ENCODE peak calls at places on chromosomes 12 and 14, in seven cellular contexts. One of them, this sample, is unnamed.

GRCh38 chr12:97148941-97149559 is 242.0 kb downstream of the NEDD1 start:
- DNase-seq in thyroid gland: peak
- DNase-seq in naive thymus-derived CD4-positive, alpha-beta T cell: peak
- DNase-seq in tibial artery: no peak
- DNase-seq in caudate nucleus: no peak
- DNase-seq in HL-60: peak
- DNase-seq in WERI-Rb-1: peak
- DNase-seq in this sample: no peak

GRCh38 chr12:85504624-85505023 is 224.6 kb downstream of the ALX1 start:
- DNase-seq in thyroid gland: no peak
- DNase-seq in naive thymus-derived CD4-positive, alpha-beta T cell: no peak
- DNase-seq in tibial artery: no peak
- DNase-seq in caudate nucleus: no peak
- DNase-seq in HL-60: no peak
- DNase-seq in WERI-Rb-1: no peak
- DNase-seq in this sample: no peak

GRCh38 chr14:50082784-50083466 is 33.4 kb downstream of the VCPKMT start:
- DNase-seq in thyroid gland: no peak
- DNase-seq in naive thymus-derived CD4-positive, alpha-beta T cell: peak
- DNase-seq in tibial artery: no peak
- DNase-seq in caudate nucleus: no peak
- DNase-seq in HL-60: no peak
- DNase-seq in WERI-Rb-1: no peak
- DNase-seq in this sample: peak

GRCh38 chr14:90168425-90169105 is 87.8 kb upstream of the PSMC1 start:
- DNase-seq in thyroid gland: no peak
- DNase-seq in naive thymus-derived CD4-positive, alpha-beta T cell: no peak
- DNase-seq in tibial artery: no peak
- DNase-seq in caudate nucleus: no peak
- DNase-seq in HL-60: no peak
- DNase-seq in WERI-Rb-1: no peak
- DNase-seq in this sample: no peak

GRCh38 chr12:236445-236844 is 22.5 kb upstream of the SLC6A12 start:
- DNase-seq in thyroid gland: no peak
- DNase-seq in naive thymus-derived CD4-positive, alpha-beta T cell: no peak
- DNase-seq in tibial artery: no peak
- DNase-seq in caudate nucleus: no peak
- DNase-seq in HL-60: no peak
- DNase-seq in WERI-Rb-1: no peak
- DNase-seq in this sample: no peak

GRCh38 chr12:67354322-67354721 is 85.2 kb downstream of the CAND1 start:
- DNase-seq in thyroid gland: peak
- DNase-seq in naive thymus-derived CD4-positive, alpha-beta T cell: no peak
- DNase-seq in tibial artery: no peak
- DNase-seq in caudate nucleus: no peak
- DNase-seq in HL-60: no peak
- DNase-seq in WERI-Rb-1: no peak
- DNase-seq in this sample: no peak

GRCh38 chr12:20451759-20452158 is 83.4 kb downstream of the PDE3A start:
- DNase-seq in thyroid gland: no peak
- DNase-seq in naive thymus-derived CD4-positive, alpha-beta T cell: no peak
- DNase-seq in tibial artery: no peak
- DNase-seq in caudate nucleus: no peak
- DNase-seq in HL-60: no peak
- DNase-seq in WERI-Rb-1: no peak
- DNase-seq in this sample: no peak

GRCh38 chr14:69822456-69822855 is 25.4 kb upstream of the SLC10A1 start:
- DNase-seq in thyroid gland: no peak
- DNase-seq in naive thymus-derived CD4-positive, alpha-beta T cell: no peak
- DNase-seq in tibial artery: no peak
- DNase-seq in caudate nucleus: no peak
- DNase-seq in HL-60: no peak
- DNase-seq in WERI-Rb-1: no peak
- DNase-seq in this sample: no peak

GRCh38 chr14:37172024-37172869 is at the start of gene SLC25A21:
- DNase-seq in thyroid gland: peak
- DNase-seq in naive thymus-derived CD4-positive, alpha-beta T cell: no peak
- DNase-seq in tibial artery: peak
- DNase-seq in caudate nucleus: peak
- DNase-seq in HL-60: no peak
- DNase-seq in WERI-Rb-1: peak
- DNase-seq in this sample: peak

GRCh38 chr14:51118993-51119392 is 24.1 kb upstream of the TRIM9 start:
- DNase-seq in thyroid gland: no peak
- DNase-seq in naive thymus-derived CD4-positive, alpha-beta T cell: no peak
- DNase-seq in tibial artery: no peak
- DNase-seq in caudate nucleus: no peak
- DNase-seq in HL-60: no peak
- DNase-seq in WERI-Rb-1: no peak
- DNase-seq in this sample: peak

GRCh38 chr14:54486685-54487084 is 2.1 kb downstream of the GMFB start:
- DNase-seq in thyroid gland: no peak
- DNase-seq in naive thymus-derived CD4-positive, alpha-beta T cell: no peak
- DNase-seq in tibial artery: no peak
- DNase-seq in caudate nucleus: no peak
- DNase-seq in HL-60: no peak
- DNase-seq in WERI-Rb-1: no peak
- DNase-seq in this sample: no peak
- H3K27ac ChIP-seq in thyroid gland: no peak
- H3K27ac ChIP-seq in naive thymus-derived CD4-positive, alpha-beta T cell: no peak
- H3K27ac ChIP-seq in tibial artery: no peak
- H3K27ac ChIP-seq in caudate nucleus: no peak
- H3K27ac ChIP-seq in HL-60: no peak
- H3K27ac ChIP-seq in WERI-Rb-1: no peak
- H3K27ac ChIP-seq in this sample: no peak

GRCh38 chr12:8742501-8742900 is 44.7 kb downstream of the RIMKLB start:
- DNase-seq in thyroid gland: no peak
- DNase-seq in naive thymus-derived CD4-positive, alpha-beta T cell: no peak
- DNase-seq in tibial artery: no peak
- DNase-seq in caudate nucleus: no peak
- DNase-seq in HL-60: no peak
- DNase-seq in WERI-Rb-1: no peak
- DNase-seq in this sample: no peak
- H3K27ac ChIP-seq in thyroid gland: no peak
- H3K27ac ChIP-seq in naive thymus-derived CD4-positive, alpha-beta T cell: no peak
- H3K27ac ChIP-seq in tibial artery: peak
- H3K27ac ChIP-seq in caudate nucleus: no peak
- H3K27ac ChIP-seq in HL-60: no peak
- H3K27ac ChIP-seq in WERI-Rb-1: no peak
- H3K27ac ChIP-seq in this sample: no peak

GRCh38 chr14:93214598-93214997 is 7.5 kb downstream of the UBR7 start:
- DNase-seq in thyroid gland: no peak
- DNase-seq in naive thymus-derived CD4-positive, alpha-beta T cell: no peak
- DNase-seq in tibial artery: no peak
- DNase-seq in caudate nucleus: no peak
- DNase-seq in HL-60: no peak
- DNase-seq in WERI-Rb-1: no peak
- DNase-seq in this sample: no peak

GRCh38 chr14:93220509-93220908 is 13.5 kb downstream of the UBR7 start:
- DNase-seq in thyroid gland: no peak
- DNase-seq in naive thymus-derived CD4-positive, alpha-beta T cell: no peak
- DNase-seq in tibial artery: no peak
- DNase-seq in caudate nucleus: no peak
- DNase-seq in HL-60: no peak
- DNase-seq in WERI-Rb-1: no peak
- DNase-seq in this sample: no peak

GRCh38 chr14:93223565-93223964 is 16.5 kb downstream of the UBR7 start:
- DNase-seq in thyroid gland: no peak
- DNase-seq in naive thymus-derived CD4-positive, alpha-beta T cell: no peak
- DNase-seq in tibial artery: no peak
- DNase-seq in caudate nucleus: no peak
- DNase-seq in HL-60: no peak
- DNase-seq in WERI-Rb-1: no peak
- DNase-seq in this sample: no peak

DNA sequence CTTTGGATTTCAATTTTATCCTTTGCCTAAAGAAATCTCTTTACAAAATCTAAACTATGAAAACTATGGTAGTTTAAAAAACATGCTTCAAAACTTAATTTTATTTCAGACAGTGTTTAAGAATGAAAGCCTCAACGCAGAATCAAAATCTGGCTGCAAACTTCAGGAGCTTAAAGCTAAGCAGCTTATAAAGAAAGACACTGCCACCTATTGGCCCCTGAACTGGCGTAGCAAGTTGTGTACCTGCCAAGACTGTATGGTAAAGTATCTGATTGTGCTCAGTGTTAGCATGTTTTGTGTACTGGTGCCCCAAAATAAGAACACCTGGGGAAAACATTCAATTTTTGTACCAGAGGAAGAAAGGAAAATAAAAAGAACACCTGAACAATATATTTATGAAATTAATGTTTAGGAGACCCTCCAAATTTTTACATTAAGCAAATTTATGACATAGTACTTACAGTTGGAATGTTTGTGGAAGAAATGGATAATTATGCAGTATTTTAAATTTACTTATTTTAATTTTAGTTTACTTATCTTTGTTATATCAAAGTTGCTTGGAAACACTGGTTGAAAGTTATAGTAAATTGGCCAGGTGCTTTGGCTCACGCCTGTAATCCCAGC is 12.2 kb downstream of the UBR7 start:
- DNase-seq in thyroid gland: peak
- DNase-seq in naive thymus-derived CD4-positive, alpha-beta T cell: no peak
- DNase-seq in tibial artery: no peak
- DNase-seq in caudate nucleus: no peak
- DNase-seq in HL-60: no peak
- DNase-seq in WERI-Rb-1: peak
- DNase-seq in this sample: no peak
- H3K27ac ChIP-seq in thyroid gland: no peak
- H3K27ac ChIP-seq in naive thymus-derived CD4-positive, alpha-beta T cell: no peak
- H3K27ac ChIP-seq in tibial artery: no peak
- H3K27ac ChIP-seq in caudate nucleus: no peak
- H3K27ac ChIP-seq in HL-60: no peak
- H3K27ac ChIP-seq in WERI-Rb-1: no peak
- H3K27ac ChIP-seq in this sample: no peak

GRCh38 chr12:32395031-32395430 is 4.3 kb upstream of the FGD4 start:
- DNase-seq in thyroid gland: no peak
- DNase-seq in naive thymus-derived CD4-positive, alpha-beta T cell: no peak
- DNase-seq in tibial artery: no peak
- DNase-seq in caudate nucleus: no peak
- DNase-seq in HL-60: no peak
- DNase-seq in WERI-Rb-1: no peak
- DNase-seq in this sample: no peak

GRCh38 chr12:32390572-32391219 is 8.7 kb upstream of the FGD4 start:
- DNase-seq in thyroid gland: peak
- DNase-seq in naive thymus-derived CD4-positive, alpha-beta T cell: no peak
- DNase-seq in tibial artery: no peak
- DNase-seq in caudate nucleus: no peak
- DNase-seq in HL-60: no peak
- DNase-seq in WERI-Rb-1: no peak
- DNase-seq in this sample: no peak
- H3K27ac ChIP-seq in thyroid gland: no peak
- H3K27ac ChIP-seq in naive thymus-derived CD4-positive, alpha-beta T cell: no peak
- H3K27ac ChIP-seq in tibial artery: no peak
- H3K27ac ChIP-seq in caudate nucleus: no peak
- H3K27ac ChIP-seq in HL-60: no peak
- H3K27ac ChIP-seq in WERI-Rb-1: no peak
- H3K27ac ChIP-seq in this sample: no peak

GRCh38 chr12:46472893-46473633 is 100.5 kb upstream of the SLC38A2 start:
- DNase-seq in thyroid gland: no peak
- DNase-seq in naive thymus-derived CD4-positive, alpha-beta T cell: no peak
- DNase-seq in tibial artery: no peak
- DNase-seq in caudate nucleus: no peak
- DNase-seq in HL-60: no peak
- DNase-seq in WERI-Rb-1: no peak
- DNase-seq in this sample: no peak
- H3K27ac ChIP-seq in thyroid gland: peak
- H3K27ac ChIP-seq in naive thymus-derived CD4-positive, alpha-beta T cell: no peak
- H3K27ac ChIP-seq in tibial artery: peak
- H3K27ac ChIP-seq in caudate nucleus: no peak
- H3K27ac ChIP-seq in HL-60: peak
- H3K27ac ChIP-seq in WERI-Rb-1: no peak
- H3K27ac ChIP-seq in this sample: no peak

GRCh38 chr12:2797721-2798418 is 3.1 kb downstream of the FKBP4 start:
- DNase-seq in thyroid gland: peak
- DNase-seq in naive thymus-derived CD4-positive, alpha-beta T cell: no peak
- DNase-seq in tibial artery: no peak
- DNase-seq in caudate nucleus: no peak
- DNase-seq in HL-60: no peak
- DNase-seq in WERI-Rb-1: no peak
- DNase-seq in this sample: no peak
- H3K27ac ChIP-seq in thyroid gland: peak
- H3K27ac ChIP-seq in naive thymus-derived CD4-positive, alpha-beta T cell: no peak
- H3K27ac ChIP-seq in tibial artery: no peak
- H3K27ac ChIP-seq in caudate nucleus: no peak
- H3K27ac ChIP-seq in HL-60: no peak
- H3K27ac ChIP-seq in WERI-Rb-1: no peak
- H3K27ac ChIP-seq in this sample: peak

DNA sequence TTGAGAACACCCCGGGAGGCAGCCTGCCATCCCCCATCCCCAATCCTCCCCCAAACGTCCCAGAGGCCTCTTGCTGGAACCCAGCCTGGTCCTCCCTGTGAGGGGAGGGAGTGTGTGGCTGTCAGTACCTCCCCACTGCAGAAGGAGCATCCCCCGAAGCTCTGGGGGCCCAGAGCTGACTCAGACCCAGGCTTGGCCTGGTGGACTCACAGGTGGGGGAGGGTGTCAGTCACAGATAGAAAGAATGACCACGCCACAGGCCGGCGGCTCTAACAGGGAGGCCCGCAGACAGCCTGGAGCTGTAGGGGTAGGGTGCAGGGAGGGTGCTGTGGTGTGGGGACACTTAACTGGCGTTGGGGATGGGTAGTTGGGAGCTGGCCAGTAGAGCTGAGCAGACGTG is 5.3 kb downstream of the HHIPL1 start:
- DNase-seq in thyroid gland: no peak
- DNase-seq in naive thymus-derived CD4-positive, alpha-beta T cell: no peak
- DNase-seq in tibial artery: no peak
- DNase-seq in caudate nucleus: no peak
- DNase-seq in HL-60: no peak
- DNase-seq in WERI-Rb-1: no peak
- DNase-seq in this sample: no peak
- H3K27ac ChIP-seq in thyroid gland: no peak
- H3K27ac ChIP-seq in naive thymus-derived CD4-positive, alpha-beta T cell: no peak
- H3K27ac ChIP-seq in tibial artery: no peak
- H3K27ac ChIP-seq in caudate nucleus: no peak
- H3K27ac ChIP-seq in HL-60: no peak
- H3K27ac ChIP-seq in WERI-Rb-1: no peak
- H3K27ac ChIP-seq in this sample: no peak

DNA sequence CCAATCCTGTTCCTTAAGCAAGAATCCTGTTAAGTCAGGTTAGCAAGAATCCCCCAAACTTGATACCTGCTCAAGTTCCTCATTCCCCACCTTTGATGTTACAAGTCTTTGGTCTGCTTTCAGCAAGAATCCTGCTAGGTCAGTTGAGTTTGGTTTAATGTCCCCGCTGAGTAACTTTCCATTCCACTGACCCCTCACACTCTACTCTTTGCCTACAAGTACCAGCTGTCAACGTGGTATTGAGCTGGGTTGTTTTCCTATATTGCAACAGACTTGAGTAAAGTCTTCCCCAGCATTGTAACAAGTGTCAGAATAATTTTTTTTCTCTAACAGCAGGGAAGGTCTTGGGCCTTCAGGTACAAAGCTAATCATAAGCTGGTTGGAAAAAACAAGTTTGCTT is 6.3 kb downstream of the PPM1H start:
- DNase-seq in thyroid gland: no peak
- DNase-seq in naive thymus-derived CD4-positive, alpha-beta T cell: no peak
- DNase-seq in tibial artery: no peak
- DNase-seq in caudate nucleus: no peak
- DNase-seq in HL-60: no peak
- DNase-seq in WERI-Rb-1: no peak
- DNase-seq in this sample: no peak
- H3K27ac ChIP-seq in thyroid gland: no peak
- H3K27ac ChIP-seq in naive thymus-derived CD4-positive, alpha-beta T cell: no peak
- H3K27ac ChIP-seq in tibial artery: no peak
- H3K27ac ChIP-seq in caudate nucleus: no peak
- H3K27ac ChIP-seq in HL-60: no peak
- H3K27ac ChIP-seq in WERI-Rb-1: no peak
- H3K27ac ChIP-seq in this sample: peak

This sample was measured in dorsolateral prefrontal cortex.